ENCODE peak calls at places on chromosomes 13 and 19, in four cellular contexts. V is stomach, Q is right lobe of liver, F is Peyer's patch. M is an unnamed sample. For H3K27me3, the result is how much of the 10 kb centered on the place peaks cover.

GRCh38 chr19:11130824-11131455 is 24.6 kb downstream of the SPC24 start:
- DNase-seq in V (peak), Q (peak), F (peak), M (peak)

GRCh38 chr13:90436697-90437096 is 910.8 kb upstream of the MIR17HG start:
- DNase-seq in V (no peak), Q (no peak), F (no peak), M (no peak)

GRCh38 chr19:17579523-17580244 is 24.2 kb downstream of the COLGALT1 start:
- DNase-seq in V (no peak), Q (peak), F (peak), M (peak)

GRCh38 chr19:49244256-49244655 is 80.7 kb downstream of the SLC6A16 start:
- DNase-seq in V (no peak), Q (no peak), F (no peak), M (no peak)

GRCh38 chr19:2555422-2556220 is 79.7 kb downstream of the GADD45B start:
- DNase-seq in V (no peak), Q (peak), F (no peak), M (no peak)

GRCh38 chr19:40716031-40716654 is 543 bp downstream of the COQ8B start:
- DNase-seq in V (no peak), Q (no peak), F (peak), M (peak)

GRCh38 chr19:41111296-41111695 is 2.9 kb upstream of the CYP2F1 start:
- DNase-seq in V (no peak), Q (no peak), F (no peak), M (no peak)

GRCh38 chr19:35722461-35722860 is 4.7 kb downstream of the KMT2B start:
- DNase-seq in V (no peak), Q (no peak), F (no peak), M (no peak)

GRCh38 chr13:91017031-91017668 is 330.3 kb upstream of the MIR17HG start:
- DNase-seq in V (peak), Q (peak), F (no peak), M (no peak)

GRCh38 chr13:41812237-41812636 is 148.7 kb downstream of the VWA8 start:
- DNase-seq in V (no peak), Q (no peak), F (no peak), M (no peak)

GRCh38 chr19:16714702-16715294 is 4.8 kb upstream of the NWD1 start:
- DNase-seq in V (peak), Q (peak), F (peak), M (no peak)

GRCh38 chr13:55013051-55013450 is 1984.4 kb downstream of the OLFM4 start:
- DNase-seq in V (no peak), Q (no peak), F (no peak), M (no peak)

GRCh38 chr13:74641586-74641985 is 507.4 kb upstream of the KLF12 start:
- DNase-seq in V (no peak), Q (no peak), F (no peak), M (peak)

GRCh38 chr13:101747039-101747438 is 294.6 kb downstream of the ITGBL1 start:
- DNase-seq in V (no peak), Q (no peak), F (no peak), M (no peak)

GRCh38 chr13:94303644-94304174 is 175.8 kb downstream of the DCT start:
- DNase-seq in V (no peak), Q (no peak), F (no peak), M (no peak)

GRCh38 chr13:112814905-112815585 is 125.2 kb downstream of the ATP11A start:
- DNase-seq in V (peak), Q (no peak), F (no peak), M (peak)

GRCh38 chr19:35291259-35291658 is 702 bp upstream of the MAG start:
- DNase-seq in V (no peak), Q (no peak), F (no peak), M (no peak)

GRCh38 chr13:107450931-107451330 is 764.4 kb downstream of the LIG4 start:
- DNase-seq in V (no peak), Q (no peak), F (no peak), M (no peak)

GRCh38 chr19:36986131-36986530 is 70.0 kb downstream of the ZNF568 start:
- DNase-seq in V (no peak), Q (no peak), F (no peak), M (no peak)

GRCh38 chr13:99313473-99313872 is 6.3 kb upstream of the GPR183 start:
- DNase-seq in V (no peak), Q (no peak), F (no peak), M (no peak)

GRCh38 chr13:69681722-69682121 is 425.9 kb upstream of the ATXN8OS start:
- DNase-seq in V (no peak), Q (no peak), F (no peak), M (no peak)

GRCh38 chr19:22784051-22784450 is at the start of gene ZNF99:
- DNase-seq in V (no peak), Q (peak), F (no peak), M (peak)

GRCh38 chr19:7618771-7619510 is 10.4 kb downstream of the XAB2 start:
- DNase-seq in V (peak), Q (peak), F (peak), M (peak)

GRCh38 chr13:52798770-52799430 is 49.5 kb downstream of the PCDH8 start:
- DNase-seq in V (no peak), Q (no peak), F (no peak), M (no peak)

GRCh38 chr13:106117035-106117434 is 418.4 kb downstream of the EFNB2 start:
- DNase-seq in V (no peak), Q (no peak), F (no peak), M (no peak)

GRCh38 chr13:27177852-27178251 is 6.2 kb upstream of the USP12 start:
- DNase-seq in V (no peak), Q (no peak), F (no peak), M (no peak)

GRCh38 chr13:50162001-50162400 is 146.8 kb downstream of the KCNRG start:
- DNase-seq in V (no peak), Q (no peak), F (no peak), M (no peak)

GRCh38 chr13:40318366-40318765 is 348.1 kb downstream of the FOXO1 start:
- DNase-seq in V (peak), Q (no peak), F (no peak), M (peak)

GRCh38 chr19:15418112-15418587 is 638 bp downstream of the AKAP8L start:
- DNase-seq in V (no peak), Q (no peak), F (no peak), M (no peak)
- H3K27ac ChIP-seq in V (peak), Q (peak), F (peak), M (peak)

DNA sequence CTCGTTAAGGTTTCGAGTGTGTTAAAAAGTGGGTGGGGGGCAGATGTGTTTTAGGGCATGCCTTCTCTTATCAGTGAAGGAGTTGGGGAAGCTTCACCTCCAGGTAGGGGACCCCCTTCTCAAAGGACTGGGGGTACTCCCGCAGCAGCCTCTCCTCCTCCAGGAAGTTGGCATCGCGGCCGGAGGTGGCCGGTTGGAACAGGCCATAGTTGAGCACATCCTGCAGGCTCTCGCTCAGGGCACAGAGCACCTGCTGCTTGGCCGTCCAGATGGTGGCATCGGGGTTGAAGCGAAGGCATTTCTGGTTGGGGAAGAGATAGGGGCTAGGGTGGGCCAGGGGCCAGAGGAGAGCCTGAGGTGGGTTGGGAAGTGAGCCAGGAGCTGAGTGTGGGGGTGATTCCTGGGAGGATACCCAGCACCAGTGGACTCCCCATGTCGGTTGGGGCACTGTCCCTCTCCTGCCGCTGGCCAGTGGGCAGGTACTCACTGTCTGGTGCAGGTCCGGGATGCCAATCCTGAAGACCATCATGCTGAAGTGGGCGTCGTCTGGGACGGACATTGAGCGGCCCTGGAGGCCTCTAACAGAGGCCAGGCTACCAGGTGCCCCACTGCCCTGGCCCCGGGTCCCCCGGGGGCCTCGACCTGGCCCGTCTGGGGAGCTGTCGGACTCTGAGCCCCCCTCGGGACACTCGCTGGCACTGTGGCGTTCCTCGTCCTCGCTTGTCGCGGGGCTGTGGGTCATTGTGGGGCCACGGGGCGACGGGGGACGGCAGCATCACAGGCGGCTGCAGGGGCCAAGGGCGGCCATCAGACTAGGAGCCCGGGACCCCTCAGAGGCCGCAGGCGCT is 3.2 kb downstream of the SHANK1 start:
- DNase-seq in V (no peak), Q (no peak), F (no peak), M (no peak)
- H3K27me3 ChIP-seq in V (half or more), Q (under half), F (under half), M (under half)

DNA sequence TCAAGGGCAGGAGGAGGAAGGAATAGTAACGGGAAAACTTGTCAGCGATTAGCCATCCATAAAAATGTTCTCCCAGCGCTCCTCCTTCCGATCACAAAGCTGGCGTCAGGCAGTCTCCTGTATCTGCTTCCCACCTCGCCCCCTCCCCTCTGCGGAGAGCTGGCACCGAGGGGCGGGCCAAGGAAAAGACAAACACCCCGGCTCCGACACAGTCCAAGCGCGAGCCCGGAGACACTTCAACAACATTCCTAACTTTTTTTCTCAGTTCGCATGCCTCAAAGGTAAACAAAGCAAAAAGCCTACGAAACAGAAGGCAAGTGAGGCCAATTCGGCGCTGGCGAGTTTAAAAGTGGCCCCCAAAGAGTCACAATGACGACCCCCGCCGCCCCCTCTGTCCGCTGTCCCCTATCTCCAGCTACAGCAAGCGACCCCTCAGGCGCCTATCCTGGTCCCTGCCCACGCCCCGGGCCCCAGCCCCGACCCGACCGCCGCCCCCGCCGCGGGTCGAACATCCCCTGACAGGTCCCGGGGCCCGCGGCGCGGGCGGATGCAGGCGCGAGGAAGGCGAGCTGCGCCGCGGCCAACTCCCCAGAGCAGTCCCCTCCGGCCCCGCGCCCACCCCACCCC is 719 bp downstream of the SMAD9 start:
- DNase-seq in V (peak), Q (peak), F (peak), M (peak)
- TF ChIP-seq POLR2A in V (no peak), Q (no peak), F (no peak), M (no peak)

DNA sequence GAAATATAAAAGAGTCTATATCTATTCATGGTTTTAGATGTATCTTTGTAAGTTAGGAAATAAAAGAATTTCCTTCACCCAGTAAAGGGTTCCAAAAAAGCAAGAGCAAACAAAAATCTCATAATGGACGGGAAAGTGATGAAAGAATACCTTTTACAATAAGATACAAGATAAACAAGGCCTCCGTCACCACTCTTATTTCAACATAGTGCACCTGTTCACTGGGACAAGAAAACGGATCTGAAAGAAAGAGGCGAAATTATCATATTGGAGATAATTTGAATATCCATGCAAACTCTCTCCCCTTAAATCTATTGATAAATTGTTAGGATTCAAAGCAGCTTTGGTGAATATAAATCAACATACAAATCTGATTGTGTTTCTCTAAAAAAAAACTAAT is 877 bp upstream of the NLRP11 start:
- DNase-seq in V (no peak), Q (no peak), F (no peak), M (no peak)
- H3K27ac ChIP-seq in V (no peak), Q (no peak), F (no peak), M (no peak)

DNA sequence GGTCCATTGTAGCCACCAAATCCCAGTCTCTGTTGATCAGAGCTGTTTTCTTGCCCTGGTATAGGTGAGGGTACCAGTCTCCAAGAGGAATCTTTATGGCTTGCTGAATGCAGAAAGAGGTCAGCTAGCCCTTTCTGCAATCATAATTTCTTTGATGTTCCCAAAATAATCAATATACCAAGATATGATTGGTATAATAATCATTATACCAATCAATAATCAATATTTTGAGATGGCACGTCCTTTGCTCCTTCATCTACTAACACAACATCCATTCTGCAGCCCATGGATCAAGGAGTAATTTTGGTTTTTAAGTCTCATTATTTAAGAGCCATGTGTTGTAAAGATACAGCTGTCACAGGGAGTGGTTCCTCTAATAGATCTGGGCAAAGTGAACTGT is 31.5 kb upstream of the CHST8 start:
- DNase-seq in V (no peak), Q (no peak), F (no peak), M (no peak)
- H3K27me3 ChIP-seq in V (under half), Q (under half), F (under half), M (under half)

GRCh38 chr13:60398949-60399589 is 2.0 kb downstream of the TDRD3 start:
- DNase-seq in V (peak), Q (no peak), F (no peak), M (no peak)

GRCh38 chr13:60396783-60397692 is at the start of gene TDRD3:
- DNase-seq in V (peak), Q (peak), F (peak), M (peak)

GRCh38 chr13:60398438-60398891 is 1.4 kb downstream of the TDRD3 start:
- DNase-seq in V (no peak), Q (no peak), F (no peak), M (no peak)

GRCh38 chr13:60397693-60398437 is 845 bp downstream of the TDRD3 start:
- DNase-seq in V (peak), Q (peak), F (peak), M (peak)

GRCh38 chr13:60396008-60396782 is 825 bp upstream of the TDRD3 start:
- DNase-seq in V (peak), Q (peak), F (peak), M (peak)
- TF ChIP-seq POLR2A in V (no peak), Q (peak), F (peak), M (peak)

DNA sequence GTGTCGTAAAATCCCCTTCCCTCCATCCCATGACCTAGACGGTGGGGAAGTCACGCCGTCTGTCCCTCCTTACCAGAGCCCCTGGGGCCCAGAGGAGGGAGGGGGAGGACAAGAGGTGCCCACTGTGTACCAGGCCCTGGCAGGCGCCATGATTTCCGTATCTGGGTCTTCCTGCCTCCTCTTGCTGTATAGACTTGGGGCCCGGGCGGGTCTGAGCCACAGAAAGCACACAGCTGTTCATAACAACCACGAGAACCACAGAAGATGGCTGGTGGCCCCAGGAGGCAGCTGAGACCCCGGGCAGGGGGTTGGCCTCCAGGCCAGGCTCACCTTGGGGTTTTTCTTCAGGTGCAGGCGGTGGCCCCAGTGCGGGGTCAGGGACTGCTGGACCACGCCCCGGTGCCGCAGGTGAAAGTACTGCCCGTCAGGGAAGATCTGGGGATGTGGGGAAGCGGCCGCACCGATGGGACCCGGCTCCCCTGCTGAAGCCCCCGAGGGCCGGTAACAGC is 633 bp downstream of the PCSK4 start:
- DNase-seq in V (no peak), Q (peak), F (no peak), M (no peak)
- H3K27ac ChIP-seq in V (peak), Q (no peak), F (peak), M (no peak)

M was measured in adrenal gland.